ENCODE peak calls at places on chromosomes 7 and 10, in nine cellular contexts. H, O, C, I, Y, G, P, Z and T are unnamed samples.

GRCh38 chr10:124228017-124228379 is 134.6 kb upstream of the CHST15 start:
- DNase-seq in P (no peak), Z (no peak), Y (no peak), C (no peak), G (no peak), I (no peak), H (no peak), O (no peak), T (no peak)

GRCh38 chr10:60942604-60943269 is 1.2 kb downstream of the RHOBTB1 start:
- DNase-seq in Z (peak), P (peak), G (no peak), H (no peak), Y (peak), O (peak), C (no peak), I (peak), T (no peak)

GRCh38 chr10:113958631-113959382 is 84.9 kb upstream of the ADRB1 start:
- DNase-seq in G (peak), H (no peak), Z (no peak), C (no peak), O (peak), P (peak), I (peak), Y (no peak), T (no peak)

GRCh38 chr10:119361037-119361436 is 153.7 kb downstream of the GRK5 start:
- DNase-seq in P (no peak), C (no peak), H (no peak), G (no peak), Z (no peak), I (no peak), O (no peak), Y (no peak), T (no peak)

GRCh38 chr7:96855691-96856090 is 146.0 kb upstream of the SEM1 start:
- DNase-seq in Y (no peak), O (no peak), P (no peak), Z (no peak), C (no peak), G (no peak), H (no peak), I (no peak), T (no peak)

GRCh38 chr7:125568799-125569198 is 639.2 kb upstream of the POT1 start:
- DNase-seq in H (no peak), C (peak), I (no peak), G (no peak), Z (no peak), P (no peak), O (no peak), Y (no peak), T (no peak)

GRCh38 chr7:45684910-45685618 is 110.9 kb downstream of the ADCY1 start:
- DNase-seq in O (no peak), G (no peak), P (no peak), Y (no peak), C (no peak), H (no peak), Z (no peak), I (no peak), T (no peak)

GRCh38 chr7:129228633-129229032 is 3.8 kb downstream of the AHCYL2 start:
- DNase-seq in G (no peak), Y (no peak), O (no peak), H (no peak), C (no peak), I (no peak), P (no peak), Z (no peak), T (no peak)

GRCh38 chr7:26061340-26062239 is 90.4 kb upstream of the NFE2L3 start:
- DNase-seq in P (peak), C (peak), G (peak), O (peak), Z (peak), H (peak), I (peak), Y (peak), T (peak)
- TF ChIP-seq EZH2phosphoT487 in P (no peak), C (no peak), G (no peak), O (no peak), Z (no peak), H (no peak), I (no peak), Y (no peak), T (no peak)

DNA sequence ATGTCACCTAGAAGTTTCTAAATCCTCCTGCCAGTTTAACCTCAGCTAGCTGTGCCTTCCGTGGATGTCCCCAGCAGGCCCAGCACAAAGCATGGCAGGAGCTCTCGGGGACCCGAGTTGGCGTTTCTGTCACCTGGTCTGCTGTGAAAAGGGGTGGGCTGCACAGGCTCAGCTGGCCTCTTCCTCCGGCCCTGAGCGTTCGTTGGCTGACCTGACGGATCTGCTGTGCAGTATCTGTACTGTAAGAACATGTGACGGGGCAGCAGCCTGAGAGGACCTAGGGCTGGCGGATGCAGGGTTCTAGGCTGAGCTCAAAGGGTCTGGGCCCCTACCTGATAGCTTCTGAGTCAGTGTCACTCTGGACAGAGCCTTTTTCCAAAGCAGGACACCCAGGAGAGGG is 52.9 kb downstream of the SPOCK2 start:
- DNase-seq in G (no peak), I (no peak), C (no peak), Z (no peak), O (no peak), Y (no peak), H (no peak), P (no peak), T (no peak)
- H2AFZ ChIP-seq in G (no peak), I (no peak), C (no peak), Z (no peak), O (no peak), Y (no peak), H (no peak), P (no peak), T (no peak)

GRCh38 chr10:103519798-103520197 is 26.3 kb downstream of the NEURL1 start:
- DNase-seq in Y (no peak), C (no peak), P (no peak), G (no peak), Z (no peak), O (no peak), H (no peak), I (no peak), T (no peak)
- H3K27ac ChIP-seq in Y (no peak), C (no peak), P (no peak), G (no peak), Z (no peak), O (no peak), H (no peak), I (no peak), T (no peak)

GRCh38 chr10:44125879-44126675 is 258.8 kb downstream of the CXCL12 start:
- DNase-seq in Y (no peak), P (no peak), Z (no peak), O (no peak), I (peak), H (no peak), G (no peak), C (no peak), T (no peak)
- TF ChIP-seq EZH2phosphoT487 in Y (no peak), P (no peak), Z (no peak), O (no peak), I (no peak), H (no peak), G (no peak), C (no peak), T (no peak)

DNA sequence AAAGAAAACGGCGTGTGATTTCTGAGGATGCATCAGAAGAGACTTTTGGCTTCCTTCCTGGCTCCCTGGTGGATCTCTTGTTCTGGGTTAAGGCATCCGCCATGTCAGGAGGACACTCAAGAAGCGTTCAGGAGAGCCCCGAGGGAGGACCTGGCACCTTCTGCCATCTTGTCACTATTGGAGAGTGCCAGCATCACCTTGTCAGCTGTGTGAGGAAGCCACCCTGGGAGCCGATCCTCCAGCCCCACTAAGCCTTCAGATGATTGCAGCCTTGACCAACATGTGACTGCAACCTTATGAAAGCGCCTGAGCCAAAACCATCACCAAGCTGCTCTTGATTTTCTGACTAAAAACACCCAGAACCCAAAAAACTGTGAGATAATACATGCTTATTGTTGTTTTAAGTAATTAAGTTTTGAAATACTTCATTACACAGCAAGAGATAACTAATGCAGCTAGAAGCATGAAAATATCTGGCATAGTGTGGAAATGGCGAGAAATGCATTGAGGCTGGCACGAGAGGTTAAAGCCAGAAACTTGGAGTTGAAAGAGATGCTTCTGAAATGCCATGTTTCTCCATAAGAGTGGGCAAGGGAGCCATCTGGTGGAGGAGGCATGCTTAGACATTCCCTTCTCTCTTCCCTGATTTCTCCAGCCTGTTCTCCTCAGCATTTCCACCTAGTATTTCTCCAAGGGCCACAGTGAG is 5.4 kb upstream of the ZFYVE27 start:
- DNase-seq in O (peak), Y (peak), Z (peak), P (peak), C (peak), I (peak), G (no peak), H (peak), T (peak)
- H2AFZ ChIP-seq in O (no peak), Y (no peak), Z (peak), P (no peak), C (no peak), I (no peak), G (no peak), H (no peak), T (peak)

GRCh38 chr7:21945374-21946227 is at the start of gene CDCA7L:
- DNase-seq in P (peak), C (peak), Z (peak), H (peak), O (peak), G (peak), I (peak), Y (peak), T (peak)
- H3K27ac ChIP-seq in P (peak), C (peak), Z (no peak), H (no peak), O (peak), G (peak), I (peak), Y (peak), T (peak)

GRCh38 chr10:115167716-115168115 is 74.6 kb downstream of the ATRNL1 start:
- DNase-seq in Z (no peak), G (no peak), H (no peak), I (no peak), Y (no peak), O (no peak), P (no peak), C (no peak), T (no peak)

GRCh38 chr10:115173915-115174443 is 80.8 kb downstream of the ATRNL1 start:
- DNase-seq in O (no peak), I (no peak), Z (no peak), P (no peak), H (no peak), Y (no peak), C (peak), G (no peak), T (no peak)

DNA sequence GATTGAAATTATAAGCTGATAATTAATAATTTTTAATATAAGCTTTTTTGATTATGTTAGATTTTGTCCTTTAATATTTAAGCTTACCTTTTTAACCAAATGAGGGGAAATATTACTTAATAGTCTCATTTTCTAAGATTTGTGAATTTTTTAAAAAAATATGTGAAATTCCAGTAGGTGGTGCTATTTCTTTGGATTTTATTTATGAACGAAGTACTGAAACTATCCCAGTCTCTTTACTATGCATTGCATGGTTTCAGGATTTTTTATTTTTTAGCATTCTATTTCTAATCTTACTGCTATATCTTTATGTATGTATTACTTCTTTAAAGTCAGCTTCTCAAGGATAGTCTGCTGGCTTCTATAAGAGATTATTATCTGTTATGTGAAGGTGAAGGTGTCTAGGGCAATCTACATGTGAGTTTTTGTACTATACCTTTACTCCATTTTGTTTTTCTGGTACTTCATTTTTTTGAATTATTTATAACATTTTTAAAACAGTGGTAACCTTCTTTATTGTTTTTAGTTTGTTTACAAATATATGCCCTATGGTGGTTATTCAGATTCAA is 78.3 kb downstream of the ATRNL1 start:
- DNase-seq in Z (peak), Y (peak), I (peak), H (peak), P (peak), G (peak), O (peak), C (peak), T (peak)
- TF ChIP-seq EZH2phosphoT487 in Z (no peak), Y (no peak), I (no peak), H (no peak), P (no peak), G (no peak), O (no peak), C (no peak), T (no peak)